ENCODE peak calls at places on chromosomes 13 and 19, in eight cellular contexts. T is stimulated activated CD4-positive, alpha-beta T cell treated with anti-CD3 and anti-CD28 coated beads, Interleukin-1b, Interleukin-23, amount 100 ng/mL, for 4 hours; D is activated naive CD4-positive, alpha-beta T cell; W is germinal center; M is transverse colon; O is amniotic stem cell; H is activated T-cell treated with anti-CD3 and anti-CD28 coated beads, Interleukin-2, amount 50 U/mL, for 72 hours; F is tibial artery. B is an unnamed sample.
A peak's percentile ranks its signal among the peaks of the same experiment; 100 is the strongest.

GRCh38 chr13:48562296-48563066 is 29.6 kb upstream of the RCBTB2 start:
- DNase-seq in T (no peak), D (no peak), W (peak; percentile 75), M (peak; percentile 33), O (no peak), H (peak; percentile 80), F (no peak), B (no peak)

GRCh38 chr13:32426191-32426980 is 1.5 kb downstream of the N4BP2L1 start:
- DNase-seq in T (peak; percentile 22), D (peak; percentile 21), W (peak; percentile 69), M (peak; percentile 25), O (no peak), H (peak; percentile 43), F (no peak), B (no peak)

GRCh38 chr13:92196566-92197256 is 798.3 kb downstream of the GPC5 start:
- DNase-seq in T (no peak), D (no peak), W (no peak), M (no peak), O (no peak), H (no peak), F (no peak), B (no peak)

GRCh38 chr19:33055718-33056117 is 9.0 kb downstream of the RHPN2 start:
- DNase-seq in T (no peak), D (no peak), W (no peak), M (no peak), O (no peak), H (no peak), F (no peak), B (no peak)

GRCh38 chr19:33528404-33528803 is 6.8 kb upstream of the PEPD start:
- DNase-seq in T (no peak), D (no peak), W (no peak), M (no peak), O (no peak), H (no peak), F (no peak), B (no peak)

GRCh38 chr13:73140804-73141203 is 82.0 kb downstream of the KLF5 start:
- DNase-seq in T (no peak), D (no peak), W (no peak), M (no peak), O (no peak), H (no peak), F (no peak), B (no peak)

GRCh38 chr13:97403893-97404683 is 29.9 kb upstream of the RAP2A start:
- DNase-seq in T (no peak), D (no peak), W (no peak), M (no peak), O (no peak), H (no peak), F (no peak), B (no peak)

GRCh38 chr19:51096473-51097165 is 11.6 kb downstream of the CTU1 start:
- DNase-seq in T (no peak), D (no peak), W (no peak), M (no peak), O (no peak), H (no peak), F (no peak), B (no peak)

GRCh38 chr13:112791662-112792440 is 102.0 kb downstream of the ATP11A start:
- DNase-seq in T (no peak), D (no peak), W (no peak), M (no peak), O (no peak), H (no peak), F (peak; percentile 48), B (no peak)

GRCh38 chr13:39577203-39577602 is 25.8 kb downstream of the LHFPL6 start:
- DNase-seq in T (no peak), D (no peak), W (no peak), M (no peak), O (no peak), H (no peak), F (no peak), B (no peak)

GRCh38 chr13:29428310-29428991 is 167.0 kb downstream of the SLC7A1 start:
- DNase-seq in T (no peak), D (no peak), W (peak; percentile 15), M (no peak), O (no peak), H (no peak), F (no peak), B (no peak)

GRCh38 chr13:34151885-34152284 is 333.9 kb downstream of the RFC3 start:
- DNase-seq in T (no peak), D (no peak), W (no peak), M (no peak), O (no peak), H (no peak), F (no peak), B (no peak)

GRCh38 chr13:40379186-40379585 is 287.3 kb downstream of the FOXO1 start:
- DNase-seq in T (no peak), D (no peak), W (no peak), M (no peak), O (no peak), H (no peak), F (no peak), B (no peak)

GRCh38 chr19:53091413-53091812 is 11.8 kb downstream of the ZNF160 start:
- DNase-seq in T (no peak), D (no peak), W (no peak), M (no peak), O (no peak), H (no peak), F (no peak), B (no peak)

GRCh38 chr13:45331981-45332830 is 8.8 kb downstream of the TPT1 start:
- DNase-seq in T (no peak), D (no peak), W (no peak), M (no peak), O (no peak), H (no peak), F (no peak), B (peak; percentile 73)

GRCh38 chr13:32370805-32371204 is 55.5 kb downstream of the BRCA2 start:
- DNase-seq in T (no peak), D (no peak), W (no peak), M (no peak), O (no peak), H (no peak), F (no peak), B (no peak)

GRCh38 chr13:51666316-51666715 is 82.1 kb downstream of the WDFY2 start:
- DNase-seq in T (no peak), D (no peak), W (no peak), M (no peak), O (no peak), H (no peak), F (no peak), B (no peak)

GRCh38 chr13:96816874-96817273 is 177.4 kb downstream of the OXGR1 start:
- DNase-seq in T (no peak), D (no peak), W (no peak), M (no peak), O (no peak), H (no peak), F (no peak), B (no peak)

GRCh38 chr19:43997631-43998290 is 5.0 kb upstream of the ZNF230 start:
- DNase-seq in T (no peak), D (no peak), W (no peak), M (no peak), O (no peak), H (no peak), F (no peak), B (no peak)

GRCh38 chr19:29966594-29967249 is 24.7 kb downstream of the URI1 start:
- DNase-seq in T (no peak), D (no peak), W (no peak), M (no peak), O (no peak), H (no peak), F (no peak), B (no peak)

GRCh38 chr19:7505682-7506384 is 10.1 kb upstream of the ZNF358 start:
- DNase-seq in T (no peak), D (no peak), W (peak; percentile 73), M (peak; percentile 74), O (no peak), H (peak; percentile 46), F (no peak), B (no peak)

GRCh38 chr13:55000043-55000442 is 1971.4 kb downstream of the OLFM4 start:
- DNase-seq in T (no peak), D (no peak), W (no peak), M (no peak), O (no peak), H (no peak), F (no peak), B (no peak)

GRCh38 chr19:19171821-19172532 is 1.9 kb upstream of the MEF2B start:
- DNase-seq in T (no peak), D (no peak), W (peak; percentile 34), M (no peak), O (no peak), H (no peak), F (no peak), B (no peak)

GRCh38 chr13:73519720-73520119 is 460.9 kb downstream of the KLF5 start:
- DNase-seq in T (no peak), D (no peak), W (no peak), M (no peak), O (no peak), H (no peak), F (no peak), B (no peak)

GRCh38 chr13:24610956-24611355 is 69.3 kb upstream of the ATP12A start:
- DNase-seq in T (no peak), D (no peak), W (no peak), M (no peak), O (no peak), H (no peak), F (no peak), B (no peak)

GRCh38 chr13:51330741-51331140 is 8.8 kb upstream of the SERPINE3 start:
- DNase-seq in T (no peak), D (no peak), W (no peak), M (no peak), O (no peak), H (no peak), F (no peak), B (no peak)

GRCh38 chr19:47231215-47232054 is 436 bp upstream of the BBC3 start:
- DNase-seq in T (peak; percentile 93), D (peak; percentile 92), W (peak; percentile 88), M (peak; percentile 94), O (peak; percentile 68), H (peak; percentile 96), F (peak; percentile 95), B (peak; percentile 66)

GRCh38 chr13:29136341-29136740 is 316.2 kb downstream of the MTUS2 start:
- DNase-seq in T (no peak), D (no peak), W (no peak), M (no peak), O (no peak), H (no peak), F (no peak), B (no peak)

GRCh38 chr19:50835103-50835784 is 1.9 kb upstream of the KLK15 start:
- DNase-seq in T (no peak), D (no peak), W (no peak), M (peak; percentile 54), O (no peak), H (no peak), F (no peak), B (no peak)

GRCh38 chr19:20078696-20079095 is 896 bp downstream of the ZNF90 start:
- DNase-seq in T (no peak), D (no peak), W (peak; percentile 12), M (peak; percentile 31), O (no peak), H (peak; percentile 7), F (peak; percentile 71), B (no peak)

GRCh38 chr13:93625536-93625935 is 398.9 kb downstream of the GPC6 start:
- DNase-seq in T (no peak), D (no peak), W (no peak), M (no peak), O (no peak), H (no peak), F (no peak), B (no peak)

GRCh38 chr13:110388141-110388943 is 81.3 kb downstream of the COL4A2 start:
- DNase-seq in T (no peak), D (no peak), W (no peak), M (peak; percentile 52), O (peak; percentile 50), H (no peak), F (peak; percentile 91), B (no peak)

GRCh38 chr19:51777570-51778460 is 16.8 kb downstream of the FPR2 start:
- DNase-seq in T (peak; percentile 21), D (no peak), W (peak; percentile 38), M (peak; percentile 56), O (peak; percentile 44), H (peak; percentile 44), F (peak; percentile 71), B (peak; percentile 60)

GRCh38 chr13:44237276-44237767 is 136.3 kb upstream of the SERP2 start:
- DNase-seq in T (no peak), D (no peak), W (no peak), M (peak; percentile 47), O (peak; percentile 60), H (peak; percentile 56), F (peak; percentile 94), B (peak; percentile 82)

B was measured in HFF-Myc.